ENCODE peak calls at places on chromosomes 16 and 17, in seven cellular contexts. One of them, this sample, is unnamed.

GRCh38 chr16:21626659-21627277 is 25.6 kb downstream of the IGSF6 start:
- DNase-seq in head of caudate nucleus: no peak
- DNase-seq in fibroblast of the conjunctiva: peak; percentile 82
- DNase-seq in HT-29: peak; percentile 89
- DNase-seq in stimulated activated CD4-positive, alpha-beta T cell treated with anti-CD3 and anti-CD28 coated beads, Interleukin-1b, Interleukin-23, amount 100 ng/mL, for 4 hours: no peak
- DNase-seq in iris pigment epithelial cell: peak; percentile 97
- DNase-seq in nucleus accumbens: no peak
- DNase-seq in this sample: peak; percentile 99

GRCh38 chr16:50523710-50524109 is 24.5 kb upstream of the NKD1 start:
- DNase-seq in head of caudate nucleus: peak; percentile 15
- DNase-seq in fibroblast of the conjunctiva: no peak
- DNase-seq in HT-29: no peak
- DNase-seq in stimulated activated CD4-positive, alpha-beta T cell treated with anti-CD3 and anti-CD28 coated beads, Interleukin-1b, Interleukin-23, amount 100 ng/mL, for 4 hours: no peak
- DNase-seq in iris pigment epithelial cell: no peak
- DNase-seq in nucleus accumbens: no peak
- DNase-seq in this sample: no peak

GRCh38 chr16:67560827-67561342 is 1.4 kb upstream of the CTCF start:
- DNase-seq in head of caudate nucleus: no peak
- DNase-seq in fibroblast of the conjunctiva: no peak
- DNase-seq in HT-29: no peak
- DNase-seq in stimulated activated CD4-positive, alpha-beta T cell treated with anti-CD3 and anti-CD28 coated beads, Interleukin-1b, Interleukin-23, amount 100 ng/mL, for 4 hours: no peak
- DNase-seq in iris pigment epithelial cell: no peak
- DNase-seq in nucleus accumbens: no peak
- DNase-seq in this sample: no peak

GRCh38 chr17:38706625-38707298 is 1.7 kb downstream of the MLLT6 start:
- DNase-seq in head of caudate nucleus: no peak
- DNase-seq in fibroblast of the conjunctiva: no peak
- DNase-seq in HT-29: peak; percentile 72
- DNase-seq in stimulated activated CD4-positive, alpha-beta T cell treated with anti-CD3 and anti-CD28 coated beads, Interleukin-1b, Interleukin-23, amount 100 ng/mL, for 4 hours: peak; percentile 48
- DNase-seq in iris pigment epithelial cell: no peak
- DNase-seq in nucleus accumbens: no peak
- DNase-seq in this sample: no peak

GRCh38 chr17:10120113-10120485 is 78.3 kb downstream of the GAS7 start:
- DNase-seq in head of caudate nucleus: no peak
- DNase-seq in fibroblast of the conjunctiva: no peak
- DNase-seq in HT-29: no peak
- DNase-seq in stimulated activated CD4-positive, alpha-beta T cell treated with anti-CD3 and anti-CD28 coated beads, Interleukin-1b, Interleukin-23, amount 100 ng/mL, for 4 hours: no peak
- DNase-seq in iris pigment epithelial cell: no peak
- DNase-seq in nucleus accumbens: no peak
- DNase-seq in this sample: no peak

GRCh38 chr17:80894439-80894721 is 97.3 kb upstream of the CHMP6 start:
- DNase-seq in head of caudate nucleus: no peak
- DNase-seq in fibroblast of the conjunctiva: no peak
- DNase-seq in HT-29: no peak
- DNase-seq in stimulated activated CD4-positive, alpha-beta T cell treated with anti-CD3 and anti-CD28 coated beads, Interleukin-1b, Interleukin-23, amount 100 ng/mL, for 4 hours: no peak
- DNase-seq in iris pigment epithelial cell: no peak
- DNase-seq in nucleus accumbens: no peak
- DNase-seq in this sample: no peak

GRCh38 chr17:51076821-51077220 is 43.8 kb downstream of the SPAG9 start:
- DNase-seq in head of caudate nucleus: no peak
- DNase-seq in fibroblast of the conjunctiva: no peak
- DNase-seq in HT-29: no peak
- DNase-seq in stimulated activated CD4-positive, alpha-beta T cell treated with anti-CD3 and anti-CD28 coated beads, Interleukin-1b, Interleukin-23, amount 100 ng/mL, for 4 hours: no peak
- DNase-seq in iris pigment epithelial cell: no peak
- DNase-seq in nucleus accumbens: no peak
- DNase-seq in this sample: no peak

GRCh38 chr16:3754304-3754703 is 37.0 kb upstream of the TRAP1 start:
- DNase-seq in head of caudate nucleus: no peak
- DNase-seq in fibroblast of the conjunctiva: no peak
- DNase-seq in HT-29: no peak
- DNase-seq in stimulated activated CD4-positive, alpha-beta T cell treated with anti-CD3 and anti-CD28 coated beads, Interleukin-1b, Interleukin-23, amount 100 ng/mL, for 4 hours: no peak
- DNase-seq in iris pigment epithelial cell: peak; percentile 68
- DNase-seq in nucleus accumbens: no peak
- DNase-seq in this sample: no peak

GRCh38 chr17:4625181-4625601 is 16.3 kb downstream of the ALOX15 start:
- DNase-seq in head of caudate nucleus: no peak
- DNase-seq in fibroblast of the conjunctiva: no peak
- DNase-seq in HT-29: no peak
- DNase-seq in stimulated activated CD4-positive, alpha-beta T cell treated with anti-CD3 and anti-CD28 coated beads, Interleukin-1b, Interleukin-23, amount 100 ng/mL, for 4 hours: no peak
- DNase-seq in iris pigment epithelial cell: peak; percentile 31
- DNase-seq in nucleus accumbens: no peak
- DNase-seq in this sample: no peak

GRCh38 chr17:76271669-76272540 is 6.8 kb downstream of the UBALD2 start:
- DNase-seq in head of caudate nucleus: no peak
- DNase-seq in fibroblast of the conjunctiva: no peak
- DNase-seq in HT-29: no peak
- DNase-seq in stimulated activated CD4-positive, alpha-beta T cell treated with anti-CD3 and anti-CD28 coated beads, Interleukin-1b, Interleukin-23, amount 100 ng/mL, for 4 hours: peak; percentile 80
- DNase-seq in iris pigment epithelial cell: no peak
- DNase-seq in nucleus accumbens: no peak
- DNase-seq in this sample: no peak

GRCh38 chr16:89431158-89431584 is 59.2 kb downstream of the ANKRD11 start:
- DNase-seq in head of caudate nucleus: no peak
- DNase-seq in fibroblast of the conjunctiva: no peak
- DNase-seq in HT-29: peak; percentile 14
- DNase-seq in stimulated activated CD4-positive, alpha-beta T cell treated with anti-CD3 and anti-CD28 coated beads, Interleukin-1b, Interleukin-23, amount 100 ng/mL, for 4 hours: no peak
- DNase-seq in iris pigment epithelial cell: no peak
- DNase-seq in nucleus accumbens: no peak
- DNase-seq in this sample: no peak

GRCh38 chr17:82408288-82408937 is 9.7 kb upstream of the HEXD start:
- DNase-seq in head of caudate nucleus: no peak
- DNase-seq in fibroblast of the conjunctiva: no peak
- DNase-seq in HT-29: no peak
- DNase-seq in stimulated activated CD4-positive, alpha-beta T cell treated with anti-CD3 and anti-CD28 coated beads, Interleukin-1b, Interleukin-23, amount 100 ng/mL, for 4 hours: no peak
- DNase-seq in iris pigment epithelial cell: no peak
- DNase-seq in nucleus accumbens: no peak
- DNase-seq in this sample: no peak

GRCh38 chr17:40515491-40516041 is 14.1 kb upstream of the TNS4 start:
- DNase-seq in head of caudate nucleus: no peak
- DNase-seq in fibroblast of the conjunctiva: no peak
- DNase-seq in HT-29: no peak
- DNase-seq in stimulated activated CD4-positive, alpha-beta T cell treated with anti-CD3 and anti-CD28 coated beads, Interleukin-1b, Interleukin-23, amount 100 ng/mL, for 4 hours: no peak
- DNase-seq in iris pigment epithelial cell: no peak
- DNase-seq in nucleus accumbens: no peak
- DNase-seq in this sample: no peak

GRCh38 chr17:8041249-8041928 is 2.5 kb downstream of the ALOX15B start:
- DNase-seq in head of caudate nucleus: peak; percentile 48
- DNase-seq in fibroblast of the conjunctiva: peak; percentile 72
- DNase-seq in HT-29: peak; percentile 61
- DNase-seq in stimulated activated CD4-positive, alpha-beta T cell treated with anti-CD3 and anti-CD28 coated beads, Interleukin-1b, Interleukin-23, amount 100 ng/mL, for 4 hours: peak; percentile 15
- DNase-seq in iris pigment epithelial cell: peak; percentile 97
- DNase-seq in nucleus accumbens: no peak
- DNase-seq in this sample: peak; percentile 78

GRCh38 chr16:67942510-67943255 is 1.2 kb downstream of the LCAT start:
- DNase-seq in head of caudate nucleus: no peak
- DNase-seq in fibroblast of the conjunctiva: no peak
- DNase-seq in HT-29: no peak
- DNase-seq in stimulated activated CD4-positive, alpha-beta T cell treated with anti-CD3 and anti-CD28 coated beads, Interleukin-1b, Interleukin-23, amount 100 ng/mL, for 4 hours: no peak
- DNase-seq in iris pigment epithelial cell: no peak
- DNase-seq in nucleus accumbens: no peak
- DNase-seq in this sample: no peak

GRCh38 chr16:29927523-29927905 is 1.5 kb upstream of the KCTD13 start:
- DNase-seq in head of caudate nucleus: no peak
- DNase-seq in fibroblast of the conjunctiva: no peak
- DNase-seq in HT-29: no peak
- DNase-seq in stimulated activated CD4-positive, alpha-beta T cell treated with anti-CD3 and anti-CD28 coated beads, Interleukin-1b, Interleukin-23, amount 100 ng/mL, for 4 hours: no peak
- DNase-seq in iris pigment epithelial cell: peak; percentile 40
- DNase-seq in nucleus accumbens: no peak
- DNase-seq in this sample: no peak

GRCh38 chr17:7307686-7308624 is 527 bp downstream of the EIF5A start:
- DNase-seq in head of caudate nucleus: peak; percentile 39
- DNase-seq in fibroblast of the conjunctiva: no peak
- DNase-seq in HT-29: peak; percentile 29
- DNase-seq in stimulated activated CD4-positive, alpha-beta T cell treated with anti-CD3 and anti-CD28 coated beads, Interleukin-1b, Interleukin-23, amount 100 ng/mL, for 4 hours: no peak
- DNase-seq in iris pigment epithelial cell: peak; percentile 38
- DNase-seq in nucleus accumbens: no peak
- DNase-seq in this sample: peak; percentile 29

GRCh38 chr16:88541831-88542230 is 28.4 kb upstream of the ZC3H18 start:
- DNase-seq in head of caudate nucleus: no peak
- DNase-seq in fibroblast of the conjunctiva: no peak
- DNase-seq in HT-29: no peak
- DNase-seq in stimulated activated CD4-positive, alpha-beta T cell treated with anti-CD3 and anti-CD28 coated beads, Interleukin-1b, Interleukin-23, amount 100 ng/mL, for 4 hours: no peak
- DNase-seq in iris pigment epithelial cell: no peak
- DNase-seq in nucleus accumbens: no peak
- DNase-seq in this sample: no peak

GRCh38 chr17:40025991-40026815 is 11.0 kb downstream of the CSF3 start:
- DNase-seq in head of caudate nucleus: no peak
- DNase-seq in fibroblast of the conjunctiva: no peak
- DNase-seq in HT-29: peak; percentile 77
- DNase-seq in stimulated activated CD4-positive, alpha-beta T cell treated with anti-CD3 and anti-CD28 coated beads, Interleukin-1b, Interleukin-23, amount 100 ng/mL, for 4 hours: peak; percentile 8
- DNase-seq in iris pigment epithelial cell: peak; percentile 70
- DNase-seq in nucleus accumbens: no peak
- DNase-seq in this sample: no peak

GRCh38 chr16:30923554-30924085 is at the start of gene FBXL19:
- DNase-seq in head of caudate nucleus: no peak
- DNase-seq in fibroblast of the conjunctiva: no peak
- DNase-seq in HT-29: no peak
- DNase-seq in stimulated activated CD4-positive, alpha-beta T cell treated with anti-CD3 and anti-CD28 coated beads, Interleukin-1b, Interleukin-23, amount 100 ng/mL, for 4 hours: no peak
- DNase-seq in iris pigment epithelial cell: no peak
- DNase-seq in nucleus accumbens: no peak
- DNase-seq in this sample: no peak

GRCh38 chr16:10609410-10609774 is 29.0 kb upstream of the EMP2 start:
- DNase-seq in head of caudate nucleus: no peak
- DNase-seq in fibroblast of the conjunctiva: peak; percentile 32
- DNase-seq in HT-29: no peak
- DNase-seq in stimulated activated CD4-positive, alpha-beta T cell treated with anti-CD3 and anti-CD28 coated beads, Interleukin-1b, Interleukin-23, amount 100 ng/mL, for 4 hours: no peak
- DNase-seq in iris pigment epithelial cell: peak; percentile 86
- DNase-seq in nucleus accumbens: no peak
- DNase-seq in this sample: no peak

GRCh38 chr16:53991181-53992056 is 287.5 kb downstream of the FTO start:
- DNase-seq in head of caudate nucleus: no peak
- DNase-seq in fibroblast of the conjunctiva: peak; percentile 43
- DNase-seq in HT-29: peak; percentile 2
- DNase-seq in stimulated activated CD4-positive, alpha-beta T cell treated with anti-CD3 and anti-CD28 coated beads, Interleukin-1b, Interleukin-23, amount 100 ng/mL, for 4 hours: no peak
- DNase-seq in iris pigment epithelial cell: peak; percentile 88
- DNase-seq in nucleus accumbens: no peak
- DNase-seq in this sample: no peak

GRCh38 chr16:50515218-50515617 is 33.0 kb upstream of the NKD1 start:
- DNase-seq in head of caudate nucleus: no peak
- DNase-seq in fibroblast of the conjunctiva: no peak
- DNase-seq in HT-29: no peak
- DNase-seq in stimulated activated CD4-positive, alpha-beta T cell treated with anti-CD3 and anti-CD28 coated beads, Interleukin-1b, Interleukin-23, amount 100 ng/mL, for 4 hours: no peak
- DNase-seq in iris pigment epithelial cell: no peak
- DNase-seq in nucleus accumbens: no peak
- DNase-seq in this sample: no peak

GRCh38 chr16:53932975-53933374 is 229.0 kb downstream of the FTO start:
- DNase-seq in head of caudate nucleus: no peak
- DNase-seq in fibroblast of the conjunctiva: no peak
- DNase-seq in HT-29: no peak
- DNase-seq in stimulated activated CD4-positive, alpha-beta T cell treated with anti-CD3 and anti-CD28 coated beads, Interleukin-1b, Interleukin-23, amount 100 ng/mL, for 4 hours: no peak
- DNase-seq in iris pigment epithelial cell: no peak
- DNase-seq in nucleus accumbens: no peak
- DNase-seq in this sample: no peak

GRCh38 chr16:58409316-58409973 is 17.2 kb downstream of the GINS3 start:
- DNase-seq in head of caudate nucleus: peak; percentile 52
- DNase-seq in fibroblast of the conjunctiva: peak; percentile 42
- DNase-seq in HT-29: no peak
- DNase-seq in stimulated activated CD4-positive, alpha-beta T cell treated with anti-CD3 and anti-CD28 coated beads, Interleukin-1b, Interleukin-23, amount 100 ng/mL, for 4 hours: no peak
- DNase-seq in iris pigment epithelial cell: peak; percentile 45
- DNase-seq in nucleus accumbens: no peak
- DNase-seq in this sample: no peak

This sample was measured in SK-MEL-5.